ENCODE peak calls at places on chromosomes 12 and 14, in ten cellular contexts. V, I, T, Z, J, E, B, P, F and S are unnamed samples.

GRCh38 chr14:93725993-93726392 is 62.3 kb downstream of the PRIMA1 start:
- DNase-seq in V (no peak), I (peak; percentile 40), T (no peak), Z (no peak), J (no peak), E (no peak), B (no peak), P (no peak), F (no peak), S (no peak)

GRCh38 chr12:121637231-121637914 is 11.0 kb downstream of the ORAI1 start:
- DNase-seq in V (no peak), I (peak; percentile 75), T (no peak), Z (no peak), J (no peak), E (no peak), B (no peak), P (no peak), F (no peak), S (no peak)

GRCh38 chr12:26621932-26622331 is 211.1 kb downstream of the ITPR2 start:
- DNase-seq in V (no peak), I (no peak), T (no peak), Z (no peak), J (no peak), E (no peak), B (no peak), P (no peak), F (no peak), S (no peak)

GRCh38 chr12:111076611-111077451 is 156.5 kb upstream of the MYL2 start:
- DNase-seq in V (no peak), I (no peak), T (no peak), Z (no peak), J (no peak), E (no peak), B (no peak), P (no peak), F (no peak), S (no peak)

GRCh38 chr14:51422704-51423103 is 182.7 kb downstream of the TMX1 start:
- DNase-seq in V (no peak), I (no peak), T (no peak), Z (no peak), J (no peak), E (no peak), B (no peak), P (no peak), F (no peak), S (no peak)

GRCh38 chr14:26163761-26164160 is 434.1 kb downstream of the NOVA1 start:
- DNase-seq in V (no peak), I (no peak), T (no peak), Z (peak; percentile 49), J (peak; percentile 22), E (peak; percentile 33), B (no peak), P (no peak), F (no peak), S (peak; percentile 36)

GRCh38 chr12:121697093-121697698 is 15.4 kb upstream of the TMEM120B start:
- DNase-seq in V (no peak), I (no peak), T (no peak), Z (peak; percentile 51), J (peak; percentile 37), E (peak; percentile 62), B (no peak), P (no peak), F (peak; percentile 54), S (peak; percentile 63)

GRCh38 chr14:79009286-79009685 is 839.1 kb downstream of the NRXN3 start:
- DNase-seq in V (no peak), I (no peak), T (no peak), Z (no peak), J (no peak), E (no peak), B (no peak), P (no peak), F (no peak), S (no peak)

GRCh38 chr14:94045101-94045500 is 19.0 kb downstream of the OTUB2 start:
- DNase-seq in V (no peak), I (peak; percentile 46), T (no peak), Z (no peak), J (no peak), E (no peak), B (peak; percentile 50), P (no peak), F (no peak), S (no peak)

GRCh38 chr12:52876371-52876770 is 27.6 kb upstream of the KRT78 start:
- DNase-seq in V (no peak), I (peak; percentile 90), T (no peak), Z (no peak), J (no peak), E (no peak), B (no peak), P (no peak), F (no peak), S (no peak)

GRCh38 chr12:24226745-24227350 is 277.4 kb upstream of the SOX5 start:
- DNase-seq in V (no peak), I (no peak), T (no peak), Z (peak; percentile 28), J (peak; percentile 89), E (peak; percentile 95), B (no peak), P (peak; percentile 22), F (no peak), S (peak; percentile 96)

GRCh38 chr12:94186461-94187237 is 38.3 kb downstream of the PLXNC1 start:
- DNase-seq in V (no peak), I (peak; percentile 67), T (peak; percentile 19), Z (peak; percentile 60), J (peak; percentile 8), E (no peak), B (no peak), P (peak; percentile 25), F (no peak), S (peak; percentile 59)

GRCh38 chr12:75944097-75944904 is 87.3 kb downstream of the PHLDA1 start:
- DNase-seq in V (no peak), I (no peak), T (no peak), Z (peak; percentile 86), J (peak; percentile 62), E (peak; percentile 86), B (no peak), P (no peak), F (peak; percentile 51), S (peak; percentile 93)

GRCh38 chr14:103127861-103128598 is 4.8 kb downstream of the TNFAIP2 start:
- DNase-seq in V (no peak), I (no peak), T (no peak), Z (no peak), J (no peak), E (no peak), B (no peak), P (no peak), F (no peak), S (no peak)

GRCh38 chr14:100640481-100641273 is 53.5 kb upstream of the BEGAIN start:
- DNase-seq in V (peak; percentile 41), I (no peak), T (no peak), Z (no peak), J (peak; percentile 94), E (no peak), B (no peak), P (no peak), F (no peak), S (peak; percentile 88)

GRCh38 chr14:67971627-67972625 is 152.3 kb downstream of the RAD51B start:
- DNase-seq in V (no peak), I (no peak), T (no peak), Z (no peak), J (no peak), E (no peak), B (no peak), P (no peak), F (no peak), S (peak; percentile 33)

GRCh38 chr14:73834258-73834620 is 17.4 kb upstream of the PTGR2 start:
- DNase-seq in V (no peak), I (no peak), T (no peak), Z (no peak), J (no peak), E (no peak), B (no peak), P (no peak), F (no peak), S (no peak)

GRCh38 chr14:76786556-76786955 is 25.3 kb downstream of the VASH1 start:
- DNase-seq in V (no peak), I (no peak), T (no peak), Z (no peak), J (no peak), E (no peak), B (no peak), P (no peak), F (no peak), S (no peak)

GRCh38 chr12:124130717-124131670 is 158.0 kb downstream of the ZNF664 start:
- DNase-seq in V (no peak), I (no peak), T (no peak), Z (no peak), J (no peak), E (no peak), B (no peak), P (no peak), F (peak; percentile 23), S (peak; percentile 14)

GRCh38 chr12:126663304-126664094 is 1598.3 kb downstream of the AACS start:
- DNase-seq in V (no peak), I (no peak), T (no peak), Z (no peak), J (no peak), E (no peak), B (no peak), P (no peak), F (peak; percentile 8), S (peak; percentile 43)
- TF ChIP-seq CTCF in V (no peak), I (no peak), T (no peak), Z (peak; percentile 19), J (peak; percentile 14), E (no peak), B (no peak), P (peak; percentile 4), F (no peak), S (peak; percentile 43)

GRCh38 chr12:120618954-120619615 is 21.3 kb upstream of the CABP1 start:
- DNase-seq in V (no peak), I (no peak), T (no peak), Z (no peak), J (no peak), E (no peak), B (no peak), P (no peak), F (no peak), S (no peak)
- H3K4me3 ChIP-seq in V (no peak overlapping the region), I (no peak overlapping the region), T (no peak overlapping the region), Z (no peak overlapping the region), J (no peak overlapping the region), E (no peak overlapping the region), B (no peak overlapping the region), P (no peak overlapping the region), F (no peak overlapping the region), S (no peak overlapping the region)

GRCh38 chr14:96051642-96052540 is 12.7 kb downstream of the C14orf132 start:
- DNase-seq in V (no peak), I (no peak), T (no peak), Z (no peak), J (no peak), E (no peak), B (peak; percentile 62), P (no peak), F (peak; percentile 21), S (no peak)
- TF ChIP-seq CTCF in V (no peak), I (no peak), T (no peak), Z (no peak), J (peak; percentile 19), E (no peak), B (no peak), P (no peak), F (peak; percentile 37), S (peak; percentile 22)

DNA sequence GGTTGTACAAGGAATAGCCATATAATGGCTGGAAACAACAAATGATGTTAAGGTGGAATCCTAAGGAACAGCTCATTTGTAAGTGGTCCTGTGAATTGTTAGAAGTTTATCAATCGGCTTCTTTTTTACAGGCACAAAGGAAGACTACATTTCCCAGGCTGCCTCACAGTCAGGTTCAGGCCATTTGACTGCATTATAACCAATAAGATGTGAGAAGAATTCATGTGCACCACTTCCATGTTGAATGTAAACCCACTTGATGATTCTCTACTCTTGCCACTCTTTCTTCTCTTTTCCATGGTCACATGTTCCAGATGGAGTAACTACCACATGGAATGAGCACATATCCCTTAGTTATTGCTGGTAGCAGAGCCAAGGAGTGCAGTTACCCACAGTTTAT is 67.0 kb upstream of the GZMB start:
- DNase-seq in V (no peak), I (no peak), T (no peak), Z (no peak), J (no peak), E (no peak), B (no peak), P (no peak), F (no peak), S (no peak)
- H3K4me3 ChIP-seq in V (no peak overlapping the region), I (no peak overlapping the region), T (no peak overlapping the region), Z (no peak overlapping the region), J (no peak overlapping the region), E (no peak overlapping the region), B (no peak overlapping the region), P (no peak overlapping the region), F (no peak overlapping the region), S (no peak overlapping the region)